ENCODE peak calls at places on chromosome 10, in four cellular contexts. X, U, I and D are unnamed samples.

GRCh38 chr10:116985611-116986010 is 19.4 kb downstream of the SHTN1 start:
- DNase-seq in U (peak), I (no peak), X (no peak), D (no peak)

GRCh38 chr10:33706746-33707145 is 372.3 kb upstream of the NRP1 start:
- DNase-seq in X (no peak), I (no peak), U (peak), D (peak)

GRCh38 chr10:26474062-26474461 is 35.9 kb downstream of the APBB1IP start:
- DNase-seq in I (no peak), X (no peak), U (no peak), D (no peak)

GRCh38 chr10:1074748-1075358 is 18.7 kb downstream of the WDR37 start:
- DNase-seq in X (no peak), U (no peak), I (no peak), D (peak)

GRCh38 chr10:13453896-13454295 is 74.9 kb downstream of the BEND7 start:
- DNase-seq in X (no peak), I (peak), U (no peak), D (no peak)

GRCh38 chr10:95543459-95543858 is 17.7 kb downstream of the SORBS1 start:
- DNase-seq in I (no peak), U (no peak), X (peak), D (no peak)

GRCh38 chr10:131310054-131310903 is 1.2 kb downstream of the TCERG1L start:
- DNase-seq in I (no peak), U (no peak), X (no peak), D (no peak)

GRCh38 chr10:84026821-84027257 is 112.5 kb upstream of the GHITM start:
- DNase-seq in U (peak), I (no peak), X (peak), D (no peak)

GRCh38 chr10:117594722-117595121 is 52.2 kb downstream of the EMX2 start:
- DNase-seq in I (no peak), U (no peak), X (no peak), D (no peak)

GRCh38 chr10:94194256-94194655 is 168.5 kb downstream of the NOC3L start:
- DNase-seq in X (no peak), I (no peak), U (peak), D (no peak)

GRCh38 chr10:110651044-110651958 is 7.2 kb downstream of the RBM20 start:
- DNase-seq in U (peak), I (no peak), X (peak), D (no peak)

GRCh38 chr10:37703833-37704382 is 153.5 kb downstream of the ZNF248 start:
- DNase-seq in I (no peak), U (no peak), X (no peak), D (no peak)

GRCh38 chr10:474406-474805 is 215.1 kb downstream of the DIP2C start:
- DNase-seq in I (no peak), X (no peak), U (no peak), D (no peak)

GRCh38 chr10:62414359-62414758 is 40.2 kb downstream of the ZNF365 start:
- DNase-seq in X (no peak), U (no peak), I (no peak), D (no peak)

GRCh38 chr10:80488539-80489066 is 34.5 kb downstream of the TSPAN14 start:
- DNase-seq in U (no peak), X (no peak), I (no peak), D (no peak)

GRCh38 chr10:73774637-73775036 is 7.2 kb upstream of the CHCHD1 start:
- DNase-seq in I (no peak), U (peak), X (peak), D (peak)

GRCh38 chr10:71812016-71812912 is 38.8 kb downstream of the PSAP start:
- DNase-seq in I (no peak), U (peak), X (peak), D (peak)

GRCh38 chr10:68561804-68562649 is 1.9 kb downstream of the TET1 start:
- DNase-seq in I (no peak), U (no peak), X (peak), D (no peak)

GRCh38 chr10:133412381-133412711 is 12.1 kb downstream of the SPRN start:
- DNase-seq in I (no peak), X (no peak), U (no peak), D (no peak)

GRCh38 chr10:59018977-59019376 is 157.5 kb upstream of the PHYHIPL start:
- DNase-seq in X (no peak), I (no peak), U (no peak), D (no peak)

GRCh38 chr10:5070648-5071410 is 23.4 kb upstream of the AKR1C3 start:
- DNase-seq in U (peak), X (peak), I (no peak), D (no peak)

GRCh38 chr10:133361773-133362441 is 4.1 kb upstream of the FUOM start:
- DNase-seq in U (no peak), X (no peak), I (no peak), D (no peak)

GRCh38 chr10:115950320-115950719 is 322.7 kb downstream of the GFRA1 start:
- DNase-seq in I (no peak), X (no peak), U (peak), D (no peak)

GRCh38 chr10:103554488-103555320 is 61.2 kb downstream of the NEURL1 start:
- DNase-seq in X (peak), U (peak), I (no peak), D (peak)

GRCh38 chr10:132322621-132323048 is 9.4 kb upstream of the LRRC27 start:
- DNase-seq in I (no peak), U (peak), X (no peak), D (peak)

GRCh38 chr10:18043607-18044006 is 91.9 kb downstream of the SLC39A12 start:
- DNase-seq in X (no peak), U (peak), I (no peak), D (no peak)

GRCh38 chr10:28663576-28664368 is 13.5 kb upstream of the BAMBI start:
- DNase-seq in U (peak), I (no peak), X (peak), D (peak)
- TF ChIP-seq RCOR1 in U (no peak), I (no peak), X (no peak), D (no peak)

DNA sequence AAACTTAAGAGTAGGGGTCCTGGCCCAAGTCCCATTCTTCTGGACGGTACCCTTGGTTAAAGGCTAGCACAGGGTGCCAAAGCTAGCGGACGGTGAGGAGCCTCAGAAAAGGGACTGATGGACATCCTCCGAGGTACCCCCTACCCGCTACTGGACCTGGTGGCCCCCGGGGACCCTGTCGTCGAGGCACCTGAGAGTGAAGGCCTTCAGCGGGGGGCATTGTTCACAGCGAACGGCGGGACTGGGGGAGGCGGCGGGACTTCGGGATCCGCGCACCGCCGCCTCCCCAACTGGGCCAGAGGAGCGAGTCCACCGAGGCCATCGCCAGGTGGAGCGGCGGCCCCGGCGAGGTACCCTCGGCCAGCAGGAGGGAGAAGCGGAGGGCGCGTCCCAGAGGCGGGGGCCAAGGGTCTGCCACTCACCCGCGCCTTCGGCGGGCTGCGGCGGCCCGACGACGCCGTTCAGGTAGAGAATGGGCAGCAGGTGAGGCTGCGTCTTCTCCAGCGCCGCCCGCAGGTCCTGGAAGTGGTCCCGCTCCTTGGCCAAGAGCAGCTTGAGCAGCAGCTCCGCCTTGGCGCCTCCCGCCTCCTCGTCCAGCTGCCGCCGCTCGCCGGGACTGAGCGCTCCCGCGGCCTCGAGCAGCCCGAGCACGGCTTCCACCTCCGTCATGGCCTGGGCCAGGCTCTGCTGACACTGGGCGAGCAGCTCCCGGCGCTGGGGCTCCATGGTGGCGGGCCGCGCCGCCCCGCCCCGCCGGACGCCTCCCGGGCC is 575 bp downstream of the DLG5 start:
- DNase-seq in X (peak), U (no peak), I (no peak), D (no peak)
- TF ChIP-seq ELK1 in X (no peak), U (no peak), I (no peak), D (no peak)

GRCh38 chr10:19932806-19933371 is 116.7 kb downstream of the PLXDC2 start:
- DNase-seq in I (no peak), X (no peak), U (no peak), D (no peak)

GRCh38 chr10:19933772-19934171 is 117.5 kb downstream of the PLXDC2 start:
- DNase-seq in U (no peak), I (no peak), X (no peak), D (no peak)

GRCh38 chr10:19931886-19932285 is 115.7 kb downstream of the PLXDC2 start:
- DNase-seq in I (no peak), X (no peak), U (no peak), D (no peak)

GRCh38 chr10:19937989-19938388 is 121.8 kb downstream of the PLXDC2 start:
- DNase-seq in U (no peak), X (no peak), I (no peak), D (no peak)

GRCh38 chr10:19935106-19935505 is 118.9 kb downstream of the PLXDC2 start:
- DNase-seq in I (no peak), U (no peak), X (no peak), D (no peak)
- TF ChIP-seq RCOR1 in I (no peak), U (no peak), X (no peak), D (no peak)

GRCh38 chr10:49328401-49329185 is 29.6 kb downstream of the C10orf71 start:
- DNase-seq in U (no peak), I (no peak), X (no peak), D (no peak)
- TF ChIP-seq ELK1 in U (no peak), I (no peak), X (no peak), D (no peak)

GRCh38 chr10:36515313-36515712 is 610.1 kb upstream of the ANKRD30A start:
- DNase-seq in I (no peak), X (no peak), U (peak), D (no peak)
- TF ChIP-seq RCOR1 in I (no peak), X (no peak), U (no peak), D (no peak)

GRCh38 chr10:124744047-124744687 is at the start of gene FAM53B:
- DNase-seq in X (peak), I (no peak), U (peak), D (peak)
- TF ChIP-seq ELK1 in X (no peak), I (no peak), U (no peak), D (no peak)

DNA sequence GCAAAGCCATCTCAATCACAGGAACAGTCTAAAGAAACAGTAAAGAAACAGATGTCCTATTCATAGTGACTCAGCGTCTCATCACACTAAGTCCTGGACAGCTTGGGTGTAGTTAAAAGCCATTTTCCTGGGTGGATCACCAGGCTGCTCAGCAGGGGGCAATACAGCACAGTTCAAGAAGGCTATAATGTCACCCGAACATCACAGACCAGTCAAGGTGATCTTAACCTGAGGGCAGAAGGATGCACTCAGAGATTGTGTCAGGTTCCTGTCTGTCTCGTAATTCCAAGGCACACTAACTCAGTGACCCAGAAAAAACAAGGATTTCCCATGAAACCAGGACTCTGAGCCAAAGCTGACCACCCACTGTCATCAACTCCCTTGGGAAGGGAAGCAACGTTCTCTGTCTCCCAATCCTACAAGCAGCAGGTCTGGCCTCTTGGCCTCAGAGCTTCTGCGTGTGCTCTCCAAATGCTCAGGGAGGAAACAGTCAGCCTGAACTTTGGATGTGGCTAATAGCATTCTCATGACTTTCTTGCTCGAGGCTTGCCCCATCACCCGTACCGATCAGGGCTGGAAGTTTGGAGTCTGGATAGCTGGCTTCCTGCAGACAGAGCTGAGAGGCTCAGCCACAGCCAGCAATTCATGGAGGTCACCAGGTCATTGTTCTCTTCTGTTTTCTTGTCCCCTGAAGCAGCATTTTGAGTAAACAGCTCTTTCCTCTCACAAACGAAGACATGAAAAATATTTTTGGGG is 90.4 kb upstream of the FAM171A1 start:
- DNase-seq in U (peak), I (no peak), X (peak), D (peak)
- TF ChIP-seq RCOR1 in U (no peak), I (no peak), X (peak), D (no peak)

DNA sequence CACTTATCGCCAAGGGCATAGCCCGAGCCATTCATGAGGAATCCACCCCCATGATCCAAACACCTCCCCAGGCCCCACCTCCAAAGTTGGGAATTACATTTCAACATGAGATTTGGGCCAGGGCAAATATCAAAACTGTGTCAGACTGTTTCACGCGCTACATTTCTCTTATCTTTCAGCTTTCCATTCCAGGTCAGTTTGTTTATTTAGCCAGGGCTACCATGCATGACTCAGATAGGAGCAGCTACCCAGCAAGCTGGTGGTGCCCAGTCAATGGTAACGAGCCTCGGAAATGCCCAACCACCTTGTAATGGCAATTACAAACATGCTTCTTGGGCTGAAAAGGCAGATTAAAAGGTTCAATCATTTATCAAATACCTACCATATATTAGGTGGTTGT is 43.6 kb upstream of the BAMBI start:
- DNase-seq in U (no peak), I (no peak), X (no peak), D (peak)
- TF ChIP-seq ELK1 in U (no peak), I (no peak), X (no peak), D (no peak)